ENCODE peak calls at places on chromosome 1, in seven cellular contexts. One of them, this sample, is unnamed.

GRCh38 chr1:44696789-44697188 is 22.3 kb downstream of the ARMH1 start:
- DNase-seq in activated CD4-positive, CD25-positive, alpha-beta regulatory T cell: no peak
- DNase-seq in myocyte: no peak
- DNase-seq in GM23338: no peak
- DNase-seq in RPMI7951: no peak
- DNase-seq in NCI-H1092 treated with DMSO at 0.1 percent for 48 hours: no peak
- DNase-seq in pons: no peak
- DNase-seq in this sample: peak

GRCh38 chr1:71586030-71586429 is 505.2 kb upstream of the ZRANB2 start:
- DNase-seq in activated CD4-positive, CD25-positive, alpha-beta regulatory T cell: no peak
- DNase-seq in myocyte: no peak
- DNase-seq in GM23338: no peak
- DNase-seq in RPMI7951: no peak
- DNase-seq in NCI-H1092 treated with DMSO at 0.1 percent for 48 hours: no peak
- DNase-seq in pons: no peak
- DNase-seq in this sample: no peak

GRCh38 chr1:232655041-232655745 is 25.3 kb upstream of the SIPA1L2 start:
- DNase-seq in activated CD4-positive, CD25-positive, alpha-beta regulatory T cell: no peak
- DNase-seq in myocyte: no peak
- DNase-seq in GM23338: no peak
- DNase-seq in RPMI7951: peak
- DNase-seq in NCI-H1092 treated with DMSO at 0.1 percent for 48 hours: no peak
- DNase-seq in pons: peak
- DNase-seq in this sample: no peak

GRCh38 chr1:71047635-71048607 is at the start of gene PTGER3:
- DNase-seq in activated CD4-positive, CD25-positive, alpha-beta regulatory T cell: no peak
- DNase-seq in myocyte: peak
- DNase-seq in GM23338: peak
- DNase-seq in RPMI7951: peak
- DNase-seq in NCI-H1092 treated with DMSO at 0.1 percent for 48 hours: peak
- DNase-seq in pons: no peak
- DNase-seq in this sample: peak

GRCh38 chr1:115829947-115830346 is 11.0 kb downstream of the NHLH2 start:
- DNase-seq in activated CD4-positive, CD25-positive, alpha-beta regulatory T cell: no peak
- DNase-seq in myocyte: no peak
- DNase-seq in GM23338: peak
- DNase-seq in RPMI7951: no peak
- DNase-seq in NCI-H1092 treated with DMSO at 0.1 percent for 48 hours: no peak
- DNase-seq in pons: no peak
- DNase-seq in this sample: no peak

GRCh38 chr1:153612111-153612754 is 704 bp downstream of the S100A16 start:
- DNase-seq in activated CD4-positive, CD25-positive, alpha-beta regulatory T cell: no peak
- DNase-seq in myocyte: peak
- DNase-seq in GM23338: no peak
- DNase-seq in RPMI7951: no peak
- DNase-seq in NCI-H1092 treated with DMSO at 0.1 percent for 48 hours: no peak
- DNase-seq in pons: no peak
- DNase-seq in this sample: no peak

GRCh38 chr1:22053018-22053860 is 730 bp downstream of the CDC42 start:
- DNase-seq in activated CD4-positive, CD25-positive, alpha-beta regulatory T cell: peak
- DNase-seq in myocyte: peak
- DNase-seq in GM23338: peak
- DNase-seq in RPMI7951: peak
- DNase-seq in NCI-H1092 treated with DMSO at 0.1 percent for 48 hours: peak
- DNase-seq in pons: peak
- DNase-seq in this sample: peak

GRCh38 chr1:247747616-247748015 is 325 bp downstream of the OR14A2 start:
- DNase-seq in activated CD4-positive, CD25-positive, alpha-beta regulatory T cell: no peak
- DNase-seq in myocyte: no peak
- DNase-seq in GM23338: no peak
- DNase-seq in RPMI7951: peak
- DNase-seq in NCI-H1092 treated with DMSO at 0.1 percent for 48 hours: no peak
- DNase-seq in pons: no peak
- DNase-seq in this sample: no peak

GRCh38 chr1:174397261-174397660 is 50.5 kb upstream of the GPR52 start:
- DNase-seq in activated CD4-positive, CD25-positive, alpha-beta regulatory T cell: no peak
- DNase-seq in myocyte: peak
- DNase-seq in GM23338: no peak
- DNase-seq in RPMI7951: peak
- DNase-seq in NCI-H1092 treated with DMSO at 0.1 percent for 48 hours: no peak
- DNase-seq in pons: no peak
- DNase-seq in this sample: no peak